ENCODE peak calls at places on chromosomes 3 and 15, in four cellular contexts. A, U, G and R are unnamed samples.

GRCh38 chr15:77599357-77599756 is 33.4 kb downstream of the LINGO1 start:
- DNase-seq in G (no peak), A (no peak), U (no peak), R (no peak)

GRCh38 chr3:21705769-21706168 is 45.2 kb downstream of the ZNF385D start:
- DNase-seq in G (peak), U (peak), A (no peak), R (peak)

GRCh38 chr3:158766364-158766763 is 34.1 kb upstream of the RARRES1 start:
- DNase-seq in A (no peak), U (no peak), G (no peak), R (no peak)

GRCh38 chr3:182479766-182480336 is 313.5 kb upstream of the ATP11B start:
- DNase-seq in A (no peak), G (no peak), U (no peak), R (no peak)

GRCh38 chr15:31465083-31465955 is 138.7 kb downstream of the KLF13 start:
- DNase-seq in A (peak), G (no peak), U (peak), R (no peak)

GRCh38 chr3:42198709-42199108 is 67.3 kb downstream of the CCK start:
- DNase-seq in A (no peak), U (no peak), G (no peak), R (no peak)

GRCh38 chr3:143950810-143951209 is 20.8 kb upstream of the DIPK2A start:
- DNase-seq in U (no peak), A (no peak), G (no peak), R (no peak)

GRCh38 chr15:96042734-96043224 is 287.7 kb upstream of the NR2F2 start:
- DNase-seq in G (no peak), U (no peak), A (no peak), R (no peak)

GRCh38 chr15:55434989-55435825 is 26.9 kb downstream of the PIERCE2 start:
- DNase-seq in U (no peak), A (no peak), G (peak), R (peak)

GRCh38 chr3:96466441-96466840 is 348.0 kb upstream of the EPHA6 start:
- DNase-seq in U (no peak), A (no peak), G (no peak), R (no peak)

GRCh38 chr15:62935300-62936081 is 107.1 kb upstream of the TPM1 start:
- DNase-seq in A (no peak), G (no peak), U (no peak), R (no peak)

GRCh38 chr3:135106445-135106844 is 311.4 kb downstream of the EPHB1 start:
- DNase-seq in A (no peak), G (peak), U (peak), R (peak)

GRCh38 chr3:198071602-198072285 is 111.7 kb downstream of the LMLN start:
- DNase-seq in U (no peak), G (peak), A (no peak), R (peak)

GRCh38 chr3:152271465-152272035 is 2.8 kb downstream of the MBNL1 start:
- DNase-seq in A (no peak), G (no peak), U (no peak), R (no peak)

GRCh38 chr3:114362815-114363214 is 69.0 kb downstream of the TIGIT start:
- DNase-seq in U (no peak), A (no peak), G (peak), R (no peak)

GRCh38 chr15:66713843-66714508 is 11.9 kb downstream of the SMAD6 start:
- DNase-seq in A (no peak), G (no peak), U (no peak), R (no peak)

GRCh38 chr3:188170461-188171459 is 16.8 kb downstream of the LPP start:
- DNase-seq in A (no peak), U (no peak), G (no peak), R (no peak)

GRCh38 chr3:71542548-71543370 is 40.8 kb downstream of the FOXP1 start:
- DNase-seq in U (peak), G (peak), A (peak), R (peak)

GRCh38 chr3:196942226-196942914 is at the start of gene NCBP2:
- DNase-seq in U (peak), G (peak), A (peak), R (peak)

GRCh38 chr15:61598655-61599054 is 369.6 kb upstream of the RORA start:
- DNase-seq in U (no peak), A (no peak), G (no peak), R (no peak)

GRCh38 chr3:184808021-184808420 is 3.9 kb upstream of the VPS8 start:
- DNase-seq in G (no peak), A (no peak), U (no peak), R (no peak)

GRCh38 chr15:60744826-60745225 is 265.9 kb upstream of the ICE2 start:
- DNase-seq in A (no peak), G (no peak), U (no peak), R (no peak)

GRCh38 chr3:45923755-45924154 is 19.5 kb upstream of the CXCR6 start:
- DNase-seq in A (no peak), U (no peak), G (peak), R (peak)

GRCh38 chr15:38196116-38196515 is 56.5 kb upstream of the SPRED1 start:
- DNase-seq in G (no peak), A (no peak), U (no peak), R (no peak)

GRCh38 chr3:76900571-76900970 is 139.3 kb upstream of the ROBO2 start:
- DNase-seq in G (peak), A (no peak), U (no peak), R (no peak)

GRCh38 chr3:126984391-126985142 is 1.7 kb downstream of the PLXNA1 start:
- DNase-seq in A (no peak), U (no peak), G (no peak), R (no peak)

GRCh38 chr3:123583563-123583962 is 1.3 kb downstream of the HACD2 start:
- DNase-seq in G (no peak), U (no peak), A (no peak), R (no peak)
- TF ChIP-seq POLR2A in G (no peak), U (no peak), A (no peak), R (no peak)

GRCh38 chr3:52236424-52236886 is 2.5 kb downstream of the TWF2 start:
- DNase-seq in G (no peak), U (no peak), A (no peak), R (no peak)
- TF ChIP-seq POLR2A in G (no peak), U (no peak), A (no peak), R (no peak)

GRCh38 chr15:41661529-41662225 is 1.5 kb downstream of the MGA start:
- DNase-seq in G (peak), A (peak), U (peak), R (peak)
- TF ChIP-seq POLR2A in G (no peak), A (no peak), U (peak), R (peak)

DNA sequence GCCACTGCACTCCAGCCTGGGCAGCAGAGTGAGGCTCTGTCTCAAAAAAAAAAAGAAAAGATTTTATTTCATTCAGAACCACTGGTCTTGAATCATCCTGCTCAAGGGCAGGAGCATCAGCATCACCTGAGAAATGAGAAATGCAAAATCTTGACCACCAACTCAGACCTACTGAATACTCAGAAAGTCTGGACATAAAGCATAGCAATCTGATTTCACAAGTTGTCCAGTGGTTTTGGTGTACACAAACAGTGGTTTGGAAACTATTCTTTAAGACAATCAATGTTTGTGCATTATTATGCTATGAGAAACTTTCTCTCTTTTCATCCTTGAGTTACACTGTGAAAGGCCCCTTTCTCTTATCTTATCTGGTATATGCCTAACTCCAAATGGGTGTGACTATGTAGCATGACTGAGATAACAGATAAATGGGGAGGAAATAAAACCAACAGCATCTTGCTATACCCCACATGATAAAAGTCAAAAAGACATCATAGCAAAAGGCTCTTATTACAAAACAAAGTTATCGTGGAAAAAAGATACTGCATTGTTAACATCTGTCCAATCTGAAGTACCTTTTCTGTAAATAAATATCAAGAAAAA is 174.2 kb upstream of the STT3B start:
- DNase-seq in G (no peak), U (no peak), A (no peak), R (no peak)
- TF ChIP-seq POLR2A in G (no peak), U (no peak), A (no peak), R (no peak)

GRCh38 chr3:94028093-94028837 is at the start of gene STX19:
- DNase-seq in A (no peak), U (no peak), G (no peak), R (no peak)
- TF ChIP-seq POLR2A in A (no peak), U (no peak), G (no peak), R (no peak)

DNA sequence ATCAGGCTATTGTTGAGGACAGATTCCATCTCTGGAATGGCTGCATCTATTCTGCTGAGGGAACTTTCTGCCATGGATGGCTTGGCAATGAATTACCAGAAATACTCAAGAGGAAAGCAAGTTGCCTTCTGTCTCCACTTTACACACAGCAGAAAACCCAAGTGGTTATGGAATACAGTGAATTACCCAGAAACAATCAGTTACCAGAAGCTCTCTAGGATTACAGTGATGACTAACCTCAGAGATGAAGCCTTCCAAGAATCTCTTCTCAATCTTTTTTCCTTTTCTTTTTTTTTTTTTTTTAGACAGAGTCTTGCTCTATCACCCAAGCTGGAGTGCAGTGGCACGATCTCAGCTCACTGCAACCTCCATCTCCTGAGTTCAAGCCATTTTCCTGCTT is 183.3 kb downstream of the WDR76 start:
- DNase-seq in A (no peak), G (peak), U (no peak), R (peak)
- TF ChIP-seq POLR2A in A (no peak), G (no peak), U (no peak), R (no peak)

GRCh38 chr15:99279783-99280307 is 28.6 kb downstream of the LRRC28 start:
- DNase-seq in A (no peak), U (no peak), G (no peak), R (no peak)

GRCh38 chr15:99282129-99282528 is 30.8 kb downstream of the LRRC28 start:
- DNase-seq in G (no peak), A (no peak), U (no peak), R (no peak)

GRCh38 chr15:99275061-99275460 is 23.8 kb downstream of the LRRC28 start:
- DNase-seq in G (no peak), A (no peak), U (no peak), R (no peak)

GRCh38 chr15:99275525-99276128 is 24.3 kb downstream of the LRRC28 start:
- DNase-seq in A (no peak), U (no peak), G (no peak), R (no peak)

GRCh38 chr15:99279290-99279689 is 28.0 kb downstream of the LRRC28 start:
- DNase-seq in G (no peak), U (no peak), A (no peak), R (no peak)
- TF ChIP-seq POLR2A in G (no peak), U (no peak), A (no peak), R (no peak)

DNA sequence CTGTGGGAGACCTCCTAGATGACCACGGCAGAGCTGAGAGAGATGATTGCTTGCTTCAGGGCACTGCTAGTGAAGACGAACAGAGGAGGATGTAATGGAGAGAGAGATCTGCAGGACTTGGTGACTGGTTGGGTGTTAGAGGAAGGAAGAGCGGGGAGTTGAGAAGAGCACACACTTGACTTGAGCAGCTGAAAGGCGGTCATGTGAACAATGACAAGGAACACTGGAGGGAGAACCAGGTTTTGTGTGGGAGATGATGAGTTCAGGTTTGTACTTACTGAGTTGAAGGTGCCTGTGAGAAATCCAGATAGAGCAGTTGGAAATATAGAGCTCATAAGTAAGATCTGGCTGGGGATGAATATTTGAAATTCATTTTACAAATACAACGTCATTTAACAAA is 40.3 kb downstream of the CDAN1 start:
- DNase-seq in U (no peak), A (peak), G (no peak), R (no peak)
- TF ChIP-seq POLR2A in U (no peak), A (no peak), G (no peak), R (no peak)

GRCh38 chr3:186930143-186930638 is at the start of gene ST6GAL1:
- DNase-seq in A (no peak), G (peak), U (peak), R (peak)
- TF ChIP-seq POLR2A in A (no peak), G (no peak), U (peak), R (no peak)